ENCODE peak calls at places on chromosomes 11 and 22, in eight cellular contexts. R, H, X, K, P, Z, Y and U are unnamed samples.

GRCh38 chr11:1078191-1078601 is 3.5 kb downstream of the MUC2 start:
- DNase-seq in P (no peak), Z (no peak), X (peak; percentile 30), R (no peak), Y (no peak), H (no peak), K (no peak), U (no peak)

GRCh38 chr11:18853086-18853720 is 61.6 kb upstream of the PTPN5 start:
- DNase-seq in R (peak; percentile 36), K (peak; percentile 6), Y (peak; percentile 14), Z (peak; percentile 2), H (no peak), P (no peak), X (no peak), U (no peak)

GRCh38 chr11:58805065-58805464 is 39.4 kb downstream of the GLYATL2 start:
- DNase-seq in X (no peak), Z (no peak), P (no peak), H (no peak), Y (no peak), R (peak; percentile 68), K (no peak), U (peak; percentile 29)

GRCh38 chr11:62108017-62108750 is 15.6 kb upstream of the INCENP start:
- DNase-seq in Z (no peak), H (no peak), P (peak; percentile 18), K (peak; percentile 33), X (no peak), R (peak; percentile 76), Y (peak; percentile 44), U (no peak)

GRCh38 chr11:66626926-66627325 is 10.5 kb downstream of the RBM14 start:
- DNase-seq in Y (no peak), P (no peak), X (no peak), K (no peak), R (no peak), H (no peak), Z (no peak), U (no peak)

GRCh38 chr11:1162153-1162497 is 4.4 kb downstream of the MUC5AC start:
- DNase-seq in Y (no peak), P (no peak), Z (no peak), X (no peak), K (no peak), R (no peak), H (no peak), U (no peak)

GRCh38 chr11:77155082-77155475 is 27.0 kb downstream of the MYO7A start:
- DNase-seq in H (no peak), K (no peak), X (no peak), R (no peak), P (no peak), Z (no peak), Y (no peak), U (no peak)

GRCh38 chr11:66479741-66480115 is 506 bp upstream of the DPP3 start:
- DNase-seq in R (no peak), X (no peak), K (no peak), H (peak; percentile 78), Y (no peak), Z (no peak), P (no peak), U (no peak)

GRCh38 chr11:86743223-86744118 is 56.9 kb upstream of the PRSS23 start:
- DNase-seq in Y (peak; percentile 95), R (peak; percentile 99), X (no peak), Z (peak; percentile 97), P (peak; percentile 25), H (no peak), K (peak; percentile 60), U (peak; percentile 95)

GRCh38 chr11:102014756-102015155 is 32.5 kb upstream of the CFAP300 start:
- DNase-seq in Z (no peak), P (no peak), X (no peak), Y (no peak), R (no peak), K (no peak), H (no peak), U (no peak)

GRCh38 chr11:60785136-60785535 is at the start of gene MS4A10:
- DNase-seq in Y (no peak), K (no peak), H (no peak), P (no peak), R (no peak), Z (no peak), X (no peak), U (no peak)

GRCh38 chr22:40027191-40028097 is 32.7 kb downstream of the FAM83F start:
- DNase-seq in H (no peak), K (no peak), P (no peak), X (no peak), Z (no peak), R (no peak), Y (no peak), U (no peak)

GRCh38 chr11:3123761-3124733 is 41.1 kb downstream of the OSBPL5 start:
- DNase-seq in Z (peak; percentile 69), R (peak; percentile 99), X (no peak), K (no peak), H (peak; percentile 89), P (no peak), Y (peak; percentile 90), U (peak; percentile 71)

GRCh38 chr11:130737041-130737830 is 179.0 kb downstream of the SNX19 start:
- DNase-seq in Y (no peak), K (no peak), R (no peak), Z (no peak), X (no peak), P (no peak), H (no peak), U (no peak)

GRCh38 chr22:37735054-37735453 is 38.2 kb downstream of the TRIOBP start:
- DNase-seq in R (peak; percentile 32), X (no peak), H (peak; percentile 65), Z (no peak), K (no peak), Y (no peak), P (no peak), U (no peak)

GRCh38 chr11:92397356-92397755 is 172.7 kb downstream of the FAT3 start:
- DNase-seq in X (no peak), P (no peak), K (no peak), Y (no peak), H (no peak), R (no peak), Z (no peak), U (no peak)

GRCh38 chr11:62921573-62922188 is 518 bp upstream of the CHRM1 start:
- DNase-seq in Z (no peak), P (no peak), Y (no peak), K (no peak), R (peak; percentile 78), H (peak; percentile 58), X (no peak), U (no peak)

GRCh38 chr11:2927851-2928604 is 1.2 kb downstream of the PHLDA2 start:
- DNase-seq in Y (no peak), R (peak; percentile 78), P (no peak), H (peak; percentile 84), X (no peak), Z (no peak), K (no peak), U (no peak)

GRCh38 chr11:121393855-121394254 is 58.3 kb upstream of the SORL1 start:
- DNase-seq in R (no peak), Y (no peak), P (no peak), Z (no peak), X (no peak), H (no peak), K (no peak), U (no peak)

GRCh38 chr11:11577246-11577855 is 44.5 kb downstream of the GALNT18 start:
- DNase-seq in R (peak; percentile 47), K (no peak), X (no peak), Y (no peak), P (no peak), Z (no peak), H (peak; percentile 67), U (no peak)

GRCh38 chr22:49297286-49297870 is 530.3 kb downstream of the BRD1 start:
- DNase-seq in X (no peak), P (no peak), K (no peak), R (no peak), Y (no peak), Z (no peak), H (no peak), U (no peak)

GRCh38 chr11:8501838-8502237 is 92.2 kb downstream of the STK33 start:
- DNase-seq in H (no peak), Y (no peak), X (no peak), Z (peak; percentile 8), R (no peak), K (no peak), P (no peak), U (no peak)